ENCODE peak calls at places on chromosomes 6 and 20, in ten cellular contexts. G is fibroblast of mammary gland, K is epithelial cell of esophagus, Z is left ventricle myocardium inferior, O is choroid plexus epithelial cell, H is cardiac fibroblast, U is GM12878, R is psoas muscle, L is nephron progenitor cell, Y is kidney epithelial cell. X is an unnamed sample.

GRCh38 chr6:145349950-145350510 is 385.3 kb downstream of the EPM2A start:
- DNase-seq in K (no peak), R (no peak), Y (no peak), G (no peak), O (no peak), Z (no peak), L (no peak), H (no peak), U (peak; percentile 72), X (no peak)

GRCh38 chr6:93165850-93166249 is 253.5 kb downstream of the EPHA7 start:
- DNase-seq in G (no peak), H (no peak), L (no peak), Y (no peak), Z (no peak), K (no peak), R (no peak), O (no peak), U (no peak), X (no peak)

GRCh38 chr6:158752613-158753012 is 66.6 kb downstream of the EZR start:
- DNase-seq in K (no peak), L (no peak), O (no peak), U (no peak), Z (peak; percentile 48), Y (no peak), G (peak; percentile 30), H (peak; percentile 20), R (no peak), X (no peak)

GRCh38 chr6:42118162-42119001 is 24.0 kb downstream of the C6orf132 start:
- DNase-seq in O (no peak), K (peak; percentile 64), U (no peak), H (no peak), Z (peak; percentile 77), G (no peak), R (peak; percentile 50), L (no peak), Y (no peak), X (no peak)

GRCh38 chr20:61558726-61559125 is 306.7 kb downstream of the CDH4 start:
- DNase-seq in G (peak; percentile 52), O (peak; percentile 41), K (peak; percentile 21), Z (no peak), Y (peak; percentile 28), L (no peak), R (no peak), U (no peak), H (peak; percentile 22), X (no peak)

GRCh38 chr20:58046311-58046710 is 182.1 kb downstream of the ANKRD60 start:
- DNase-seq in L (no peak), O (no peak), U (no peak), Y (no peak), G (no peak), Z (no peak), H (no peak), R (no peak), K (no peak), X (no peak)

GRCh38 chr6:13289789-13290318 is 38.5 kb downstream of the TBC1D7 start:
- DNase-seq in O (peak; percentile 13), Y (no peak), U (no peak), G (no peak), Z (no peak), L (no peak), R (no peak), K (no peak), H (no peak), X (no peak)

GRCh38 chr6:42254505-42254904 is 36.8 kb upstream of the MRPS10 start:
- DNase-seq in O (no peak), R (no peak), U (no peak), K (no peak), Z (no peak), Y (no peak), L (no peak), H (no peak), G (no peak), X (no peak)

GRCh38 chr6:120186080-120186479 is 836.5 kb upstream of the MAN1A1 start:
- DNase-seq in L (no peak), Y (no peak), H (no peak), O (no peak), Z (no peak), R (no peak), U (no peak), G (no peak), K (no peak), X (no peak)
- TF ChIP-seq CTCF in L (no peak), Y (no peak), H (no peak), O (no peak), Z (no peak), R (no peak), U (no peak), G (no peak), K (no peak), X (no peak)

DNA sequence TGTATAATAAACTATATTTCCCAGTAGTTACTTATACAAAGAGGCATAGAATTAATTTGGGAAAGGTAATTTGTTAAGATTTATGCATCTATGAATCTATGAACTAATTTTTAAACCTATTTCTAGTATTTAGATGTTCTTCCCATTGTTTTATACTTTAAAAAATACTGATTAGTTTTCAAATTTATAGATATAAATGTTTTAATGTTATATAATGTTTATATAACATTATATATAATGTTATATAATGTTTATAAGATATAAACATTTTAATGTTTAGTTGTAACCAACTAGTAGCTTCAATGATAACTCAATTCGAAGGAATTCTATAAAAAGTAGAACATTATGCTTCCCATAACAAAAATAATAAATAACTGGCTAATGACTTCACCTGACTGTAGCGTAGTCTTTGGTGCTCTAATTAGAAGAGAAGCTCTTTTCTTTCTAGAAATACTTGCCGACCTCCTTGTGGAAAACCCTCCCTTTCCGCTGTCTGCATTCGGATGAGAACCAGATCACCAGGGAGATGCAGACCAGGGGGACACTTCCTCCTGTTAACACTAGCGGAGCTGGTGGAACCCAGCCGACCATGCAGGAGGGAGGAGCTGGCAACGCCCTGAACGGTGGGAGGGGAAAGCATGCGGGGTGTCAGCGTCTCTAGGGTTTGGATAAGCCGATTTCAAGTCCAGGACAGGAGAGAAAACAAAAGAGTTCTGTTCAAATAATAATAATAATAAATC is 158.4 kb downstream of the OR2B2 start:
- DNase-seq in Z (peak; percentile 53), K (peak; percentile 85), L (peak; percentile 81), H (peak; percentile 81), Y (peak; percentile 65), R (peak; percentile 56), G (peak; percentile 90), O (peak; percentile 87), U (peak; percentile 72), X (peak; percentile 54)
- TF ChIP-seq CTCF in Z (peak; percentile 19), K (peak; percentile 32), L (peak; percentile 13), H (peak; percentile 23), Y (peak; percentile 20), R (no peak), G (peak; percentile 19), O (peak; percentile 42), U (no peak), X (peak; percentile 21)

DNA sequence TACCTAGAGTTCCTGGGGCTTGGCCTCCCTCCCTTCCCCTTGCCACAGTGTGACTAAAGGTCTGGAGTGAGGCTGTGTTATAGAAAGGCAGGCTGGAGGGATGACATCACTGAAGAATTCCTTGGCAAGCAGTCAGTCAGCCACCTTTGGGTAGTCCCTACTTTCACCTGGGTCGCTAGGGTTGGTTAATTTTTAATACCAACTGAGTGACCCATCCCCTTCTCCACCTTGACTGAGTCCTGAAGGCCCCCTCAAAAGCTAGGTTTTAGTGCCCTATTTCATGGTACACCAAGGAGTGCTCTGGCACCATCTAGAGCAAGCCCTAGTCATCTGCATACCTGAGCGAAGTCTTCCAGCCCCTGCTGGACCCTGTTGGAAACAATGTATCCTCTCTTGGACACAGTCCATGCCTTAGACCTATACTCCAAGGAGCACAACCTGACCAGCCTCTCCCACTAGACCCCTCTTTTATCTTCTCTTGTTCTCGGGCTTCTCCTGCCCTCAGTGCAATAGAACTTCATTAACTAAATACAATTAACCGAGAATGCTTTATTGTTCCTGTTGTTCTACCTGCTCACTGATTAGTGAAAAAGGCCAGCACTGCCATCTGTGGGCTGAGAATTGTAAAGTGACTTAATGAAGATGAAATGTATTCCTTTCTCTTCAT is 44.6 kb downstream of the RIN2 start:
- DNase-seq in H (peak; percentile 61), K (peak; percentile 93), Z (no peak), Y (peak; percentile 90), R (no peak), G (no peak), L (no peak), U (no peak), O (no peak), X (no peak)
- TF ChIP-seq CTCF in H (no peak), K (peak; percentile 52), Z (peak; percentile 48), Y (peak; percentile 55), R (peak; percentile 23), G (no peak), L (no peak), U (peak; percentile 12), O (peak; percentile 52), X (peak; percentile 14)

GRCh38 chr6:116102856-116103255 is 2.2 kb downstream of the NT5DC1 start:
- DNase-seq in R (no peak), G (no peak), Y (no peak), H (no peak), U (no peak), L (no peak), K (no peak), O (no peak), Z (no peak), X (no peak)

GRCh38 chr6:116099036-116099435 is 1.6 kb upstream of the NT5DC1 start:
- DNase-seq in H (no peak), K (no peak), Z (no peak), G (no peak), Y (no peak), R (no peak), O (no peak), L (no peak), U (no peak), X (no peak)

GRCh38 chr6:116101790-116102189 is 1.1 kb downstream of the NT5DC1 start:
- DNase-seq in K (no peak), R (no peak), U (no peak), O (no peak), L (no peak), G (no peak), Y (no peak), H (no peak), Z (no peak), X (no peak)

GRCh38 chr6:116101298-116101718 is 655 bp downstream of the NT5DC1 start:
- DNase-seq in Y (no peak), U (no peak), G (no peak), R (no peak), O (no peak), L (no peak), Z (peak; percentile 83), K (no peak), H (no peak), X (no peak)

DNA sequence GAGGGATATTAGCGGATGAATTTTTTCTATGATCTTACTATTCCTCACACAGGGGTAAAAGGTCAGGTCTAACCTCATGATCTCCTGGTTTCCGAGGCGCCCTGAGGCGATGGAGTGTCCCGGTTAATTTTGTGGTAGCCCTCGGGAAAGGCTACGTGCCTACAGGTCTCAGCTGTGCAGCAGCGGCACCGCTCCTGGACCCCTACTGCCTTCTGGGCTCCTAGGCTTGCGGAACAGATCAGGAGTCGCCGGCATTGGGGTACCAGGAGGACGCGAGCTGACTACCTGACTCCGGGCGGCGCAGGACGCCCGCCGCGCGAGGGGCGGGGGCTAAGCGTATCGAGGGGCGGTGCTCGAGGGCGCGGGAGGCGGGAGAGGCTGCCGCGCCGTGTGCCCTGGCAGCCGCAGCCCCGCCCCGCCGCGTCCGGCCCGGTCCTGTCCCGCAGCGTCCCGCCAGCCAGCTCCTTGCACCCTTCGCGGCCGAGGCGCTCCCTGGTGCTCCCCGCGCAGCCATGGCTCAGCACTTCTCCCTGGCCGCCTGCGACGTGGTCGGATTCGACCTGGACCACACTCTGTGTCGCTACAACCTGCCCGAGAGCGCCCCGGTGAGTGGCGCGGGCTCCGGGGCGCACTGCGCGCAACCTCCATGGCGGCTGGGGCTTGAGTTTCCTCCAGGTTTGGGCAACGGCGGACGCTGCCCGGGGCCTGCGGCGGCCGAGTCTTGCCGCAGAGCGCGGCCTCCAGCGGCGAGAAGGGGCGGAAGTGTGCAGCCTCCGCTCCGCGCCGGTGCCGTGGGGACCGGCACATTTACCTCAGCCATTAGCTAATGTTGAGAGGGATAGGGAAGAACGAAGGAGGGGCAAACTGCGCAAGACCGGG is at the start of gene NT5DC1:
- DNase-seq in H (peak; percentile 73), L (peak; percentile 85), K (peak; percentile 88), Z (peak; percentile 86), G (peak; percentile 58), Y (peak; percentile 42), R (peak; percentile 87), O (peak; percentile 68), U (peak; percentile 60), X (peak; percentile 72)
- TF ChIP-seq CTCF in H (peak; percentile 28), L (peak; percentile 26), K (no peak), Z (peak; percentile 51), G (no peak), Y (peak; percentile 29), R (peak; percentile 54), O (peak; percentile 40), U (peak; percentile 46), X (peak; percentile 52)

X was measured in progenitor cell of endocrine pancreas.